ENCODE peak calls at places on chromosomes 2 and 18, in six cellular contexts. L is fibroblast of the aortic adventitia, V is uterus, D is tibial artery, Q is dorsolateral prefrontal cortex, I is stomach. B is an unnamed sample.

GRCh38 chr2:158529379-158530110 is 72.8 kb downstream of the PKP4 start:
- DNase-seq in L (peak; percentile 65), V (no peak), D (no peak), Q (no peak), I (no peak), B (peak; percentile 70)

GRCh38 chr2:119293254-119293653 is 69.6 kb downstream of the STEAP3 start:
- DNase-seq in L (no peak), V (no peak), D (no peak), Q (no peak), I (no peak), B (no peak)

GRCh38 chr2:17226941-17227340 is 291.3 kb downstream of the RAD51AP2 start:
- DNase-seq in L (no peak), V (no peak), D (no peak), Q (no peak), I (no peak), B (no peak)

GRCh38 chr2:200399046-200399445 is 92.6 kb downstream of the SPATS2L start:
- DNase-seq in L (peak; percentile 61), V (no peak), D (no peak), Q (no peak), I (no peak), B (peak; percentile 76)

GRCh38 chr18:48539406-48540328 is 836 bp downstream of the CTIF start:
- DNase-seq in L (peak; percentile 62), V (peak; percentile 54), D (peak; percentile 79), Q (no peak), I (peak; percentile 32), B (peak; percentile 45)

GRCh38 chr2:37389984-37390765 is 45.7 kb downstream of the QPCT start:
- DNase-seq in L (peak; percentile 70), V (peak; percentile 33), D (no peak), Q (no peak), I (no peak), B (peak; percentile 66)

GRCh38 chr18:4384932-4385331 is 70.2 kb downstream of the DLGAP1 start:
- DNase-seq in L (no peak), V (no peak), D (no peak), Q (no peak), I (no peak), B (no peak)

GRCh38 chr2:100266126-100266525 is 56.2 kb downstream of the LONRF2 start:
- DNase-seq in L (no peak), V (no peak), D (no peak), Q (no peak), I (no peak), B (no peak)

GRCh38 chr2:60334610-60335009 is 218.8 kb downstream of the BCL11A start:
- DNase-seq in L (no peak), V (no peak), D (no peak), Q (no peak), I (no peak), B (no peak)

GRCh38 chr18:12362473-12363174 is 14.4 kb downstream of the AFG3L2 start:
- DNase-seq in L (peak; percentile 26), V (no peak), D (no peak), Q (no peak), I (no peak), B (no peak)

GRCh38 chr2:42359894-42360483 is 1.0 kb downstream of the COX7A2L start:
- DNase-seq in L (peak; percentile 45), V (no peak), D (no peak), Q (no peak), I (no peak), B (peak; percentile 74)

GRCh38 chr18:9101730-9102390 is 639 bp upstream of the NDUFV2 start:
- DNase-seq in L (peak; percentile 75), V (no peak), D (no peak), Q (no peak), I (no peak), B (peak; percentile 75)

GRCh38 chr18:35526476-35527120 is 28.8 kb upstream of the INO80C start:
- DNase-seq in L (peak; percentile 10), V (peak; percentile 58), D (no peak), Q (no peak), I (no peak), B (no peak)

GRCh38 chr2:239475161-239476028 is 74.6 kb upstream of the HDAC4 start:
- DNase-seq in L (no peak), V (no peak), D (peak; percentile 50), Q (no peak), I (no peak), B (no peak)

GRCh38 chr2:11398710-11399109 is 54.3 kb upstream of the ROCK2 start:
- DNase-seq in L (no peak), V (no peak), D (no peak), Q (no peak), I (peak; percentile 83), B (no peak)

GRCh38 chr2:223654384-223654915 is 52.3 kb upstream of the SCG2 start:
- DNase-seq in L (peak; percentile 91), V (no peak), D (no peak), Q (no peak), I (no peak), B (peak; percentile 43)

GRCh38 chr2:42105330-42106256 is 57.8 kb downstream of the PKDCC start:
- DNase-seq in L (no peak), V (no peak), D (no peak), Q (no peak), I (peak; percentile 45), B (peak; percentile 24)

GRCh38 chr2:100554788-100555407 is 7.9 kb upstream of the PDCL3 start:
- DNase-seq in L (no peak), V (no peak), D (no peak), Q (no peak), I (no peak), B (no peak)

GRCh38 chr2:133586978-133587377 is 18.7 kb upstream of the NCKAP5 start:
- DNase-seq in L (peak; percentile 61), V (no peak), D (no peak), Q (no peak), I (no peak), B (peak; percentile 43)

GRCh38 chr2:239112127-239112774 is 264.4 kb downstream of the TWIST2 start:
- DNase-seq in L (no peak), V (peak; percentile 37), D (no peak), Q (no peak), I (no peak), B (no peak)

GRCh38 chr2:180359522-180360282 is 352.6 kb upstream of the CWC22 start:
- DNase-seq in L (no peak), V (no peak), D (no peak), Q (no peak), I (peak; percentile 28), B (no peak)

GRCh38 chr18:67117804-67118203 is 398.7 kb downstream of the DSEL start:
- DNase-seq in L (peak; percentile 7), V (no peak), D (no peak), Q (no peak), I (no peak), B (no peak)

GRCh38 chr18:7059276-7059675 is 58.3 kb downstream of the LAMA1 start:
- DNase-seq in L (no peak), V (no peak), D (no peak), Q (no peak), I (no peak), B (no peak)

GRCh38 chr2:179141206-179141605 is 91.3 kb upstream of the CCDC141 start:
- DNase-seq in L (no peak), V (no peak), D (no peak), Q (no peak), I (no peak), B (no peak)

GRCh38 chr2:189506514-189506976 is 65.3 kb downstream of the WDR75 start:
- DNase-seq in L (peak; percentile 67), V (no peak), D (no peak), Q (no peak), I (peak; percentile 31), B (no peak)

GRCh38 chr2:71661782-71662181 is 208.4 kb downstream of the DYSF start:
- DNase-seq in L (no peak), V (no peak), D (no peak), Q (no peak), I (no peak), B (no peak)

GRCh38 chr2:74700643-74701377 is 46.8 kb downstream of the SEMA4F start:
- DNase-seq in L (no peak), V (no peak), D (no peak), Q (no peak), I (no peak), B (no peak)

GRCh38 chr18:73880387-73880786 is 267.2 kb downstream of the FBXO15 start:
- DNase-seq in L (no peak), V (no peak), D (no peak), Q (no peak), I (no peak), B (no peak)

GRCh38 chr2:167756427-167756826 is 491.0 kb downstream of the STK39 start:
- DNase-seq in L (no peak), V (no peak), D (no peak), Q (no peak), I (no peak), B (no peak)

GRCh38 chr2:68465081-68465916 is 1.8 kb downstream of the FBXO48 start:
- DNase-seq in L (peak; percentile 25), V (no peak), D (no peak), Q (no peak), I (no peak), B (peak; percentile 68)

GRCh38 chr2:26722328-26722727 is 29.8 kb downstream of the KCNK3 start:
- DNase-seq in L (no peak), V (no peak), D (no peak), Q (no peak), I (no peak), B (no peak)
- H3K4me3 ChIP-seq in L (no peak overlapping the region), V (no peak overlapping the region), D (no peak overlapping the region), Q (no peak overlapping the region), I (no peak overlapping the region), B (no peak overlapping the region)

DNA sequence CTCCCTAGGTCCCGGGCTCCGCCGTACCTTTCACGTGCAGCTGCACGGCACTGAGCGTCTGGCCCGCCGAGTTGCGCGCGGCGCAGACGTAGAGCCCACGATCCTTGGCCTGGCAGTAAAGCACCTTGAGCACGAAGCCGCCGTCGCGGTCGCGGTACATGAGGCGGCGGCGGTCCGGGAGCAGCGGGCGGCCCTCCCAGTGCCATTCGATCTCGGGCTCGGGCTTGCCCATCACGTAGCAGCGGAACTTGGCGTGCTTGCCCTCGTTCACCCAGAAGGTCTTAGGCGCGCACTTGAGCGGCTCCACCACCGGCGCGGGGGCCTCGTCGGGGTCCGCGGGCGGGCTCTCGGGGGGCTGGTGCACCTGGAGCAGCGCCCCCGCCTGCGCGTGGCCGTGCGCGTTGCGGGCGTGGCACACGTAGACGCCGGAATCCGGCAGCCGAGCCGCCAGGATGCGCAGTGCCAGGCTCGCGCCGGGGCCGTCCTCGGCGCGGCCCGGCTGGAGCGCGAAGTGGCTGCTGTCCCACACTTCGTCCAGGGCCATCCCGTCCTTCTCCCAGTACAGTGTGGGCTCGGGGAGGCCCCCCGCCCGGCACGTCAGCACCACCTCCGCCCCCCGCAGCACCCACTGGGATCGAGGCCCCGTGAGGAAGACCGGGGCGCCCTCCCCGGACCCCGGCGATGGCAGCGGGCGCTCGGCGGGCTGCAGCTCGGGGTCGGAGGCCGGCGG is 980 bp downstream of the OBSL1 start:
- DNase-seq in L (peak; percentile 14), V (peak; percentile 47), D (no peak), Q (no peak), I (no peak), B (peak; percentile 35)
- H3K4me3 ChIP-seq in L (peak overlapping the region; percentile 74), V (peak overlapping the region; percentile 60), D (peak overlapping the region; percentile 70), Q (peak overlapping the region; percentile 77), I (peak overlapping the region; percentile 88), B (peak overlapping the region; percentile 68)

GRCh38 chr2:88613921-88614320 is 13.3 kb downstream of the EIF2AK3 start:
- DNase-seq in L (no peak), V (no peak), D (no peak), Q (no peak), I (no peak), B (no peak)
- H3K4me3 ChIP-seq in L (no peak overlapping the region), V (no peak overlapping the region), D (no peak overlapping the region), Q (no peak overlapping the region), I (no peak overlapping the region), B (no peak overlapping the region)

DNA sequence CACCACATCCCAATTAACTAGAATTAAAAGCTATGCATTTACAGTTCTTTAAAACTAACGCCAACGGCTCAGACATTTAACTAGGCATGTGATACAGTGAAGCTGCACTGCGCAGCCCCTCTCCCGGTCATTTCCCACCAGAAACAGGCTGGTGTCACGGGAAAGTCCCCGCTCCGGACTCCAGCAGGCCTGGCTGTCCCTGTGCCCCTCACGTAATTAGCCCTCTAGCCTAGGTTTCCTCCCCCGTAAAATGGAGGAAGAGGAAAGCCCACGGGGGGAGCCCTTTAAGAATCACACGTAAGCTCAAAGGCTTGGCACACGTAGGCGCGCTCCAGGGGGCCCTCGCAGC is 47.9 kb downstream of the KCNIP3 start:
- DNase-seq in L (no peak), V (no peak), D (no peak), Q (peak; percentile 25), I (peak; percentile 16), B (no peak)
- H3K4me3 ChIP-seq in L (peak overlapping the region; percentile 64), V (peak overlapping the region; percentile 91), D (peak overlapping the region; percentile 76), Q (peak overlapping the region; percentile 65), I (peak overlapping the region; percentile 79), B (peak overlapping the region; percentile 73)

B was measured in AG10803.